ENCODE peak calls at places on chromosomes 2 and 18, in ten cellular contexts. K is PC-9, G is fibroblast of lung, U is tibial artery, D is ovary, C is brain microvascular endothelial cell, O is left lung, J is A549, E is heart right ventricle, R is uterus. P is an unnamed sample.

GRCh38 chr2:172848549-172848948 is 112.9 kb downstream of the RAPGEF4 start:
- DNase-seq in K (no peak), G (no peak), U (no peak), D (no peak), C (no peak), O (no peak), J (no peak), E (no peak), R (no peak), P (no peak)

GRCh38 chr2:168851674-168852320 is 38.4 kb downstream of the SPC25 start:
- DNase-seq in K (peak), G (peak), U (no peak), D (peak), C (peak), O (no peak), J (no peak), E (peak), R (no peak), P (no peak)

GRCh38 chr2:47653909-47654789 is 128.8 kb upstream of the MSH6 start:
- DNase-seq in K (peak), G (peak), U (no peak), D (peak), C (peak), O (no peak), J (no peak), E (no peak), R (peak), P (no peak)

GRCh38 chr2:128714285-128714684 is 395.6 kb upstream of the HS6ST1 start:
- DNase-seq in K (no peak), G (no peak), U (no peak), D (no peak), C (no peak), O (no peak), J (no peak), E (no peak), R (no peak), P (peak)

GRCh38 chr2:159134979-159135378 is 151.5 kb downstream of the WDSUB1 start:
- DNase-seq in K (no peak), G (no peak), U (no peak), D (no peak), C (no peak), O (no peak), J (no peak), E (no peak), R (no peak), P (no peak)

GRCh38 chr18:370753-371615 is 103.1 kb upstream of the THOC1 start:
- DNase-seq in K (no peak), G (no peak), U (no peak), D (no peak), C (no peak), O (no peak), J (no peak), E (no peak), R (no peak), P (no peak)

GRCh38 chr18:62128157-62128556 is 58.7 kb downstream of the PIGN start:
- DNase-seq in K (no peak), G (peak), U (no peak), D (no peak), C (peak), O (no peak), J (no peak), E (no peak), R (no peak), P (no peak)

GRCh38 chr2:112891333-112891950 is 19.5 kb upstream of the IL37 start:
- DNase-seq in K (peak), G (no peak), U (no peak), D (no peak), C (no peak), O (no peak), J (no peak), E (no peak), R (no peak), P (no peak)

GRCh38 chr2:174634130-174635014 is 36.8 kb upstream of the WIPF1 start:
- DNase-seq in K (no peak), G (no peak), U (no peak), D (no peak), C (no peak), O (no peak), J (no peak), E (no peak), R (no peak), P (no peak)

GRCh38 chr2:192195548-192196418 is 1.1 kb upstream of the TMEFF2 start:
- DNase-seq in K (no peak), G (peak), U (no peak), D (no peak), C (no peak), O (peak), J (peak), E (peak), R (peak), P (no peak)

GRCh38 chr2:60818272-60818671 is 62.2 kb downstream of the PAPOLG start:
- DNase-seq in K (no peak), G (no peak), U (no peak), D (no peak), C (no peak), O (no peak), J (no peak), E (no peak), R (no peak), P (peak)

GRCh38 chr2:36087344-36087743 is 268.2 kb upstream of the CRIM1 start:
- DNase-seq in K (no peak), G (no peak), U (no peak), D (no peak), C (no peak), O (no peak), J (no peak), E (no peak), R (no peak), P (no peak)
- H3K27ac ChIP-seq in K (no peak), G (no peak), U (no peak), D (no peak), C (no peak), O (no peak), J (no peak), E (no peak), R (no peak), P (no peak)

GRCh38 chr2:240023792-240024191 is 1.4 kb downstream of the NDUFA10 start:
- DNase-seq in K (no peak), G (no peak), U (no peak), D (no peak), C (no peak), O (no peak), J (no peak), E (no peak), R (no peak), P (no peak)
- TF ChIP-seq CTCF in K (no peak), G (no peak), U (no peak), D (no peak), C (no peak), O (no peak), J (no peak), E (no peak), R (no peak), P (no peak)

GRCh38 chr2:219358170-219359075 is 25.9 kb upstream of the RESP18 start:
- DNase-seq in K (no peak), G (no peak), U (no peak), D (no peak), C (no peak), O (peak), J (peak), E (no peak), R (no peak), P (no peak)
- H3K4me3 ChIP-seq in K (no peak), G (no peak), U (peak), D (no peak), C (no peak), O (no peak), J (peak), E (peak), R (no peak), P (peak)

GRCh38 chr2:226185613-226186211 is 613.9 kb downstream of the IRS1 start:
- DNase-seq in K (peak), G (peak), U (no peak), D (no peak), C (peak), O (no peak), J (peak), E (no peak), R (no peak), P (no peak)
- H3K27ac ChIP-seq in K (peak), G (peak), U (no peak), D (no peak), C (peak), O (peak), J (peak), E (peak), R (peak), P (no peak)

GRCh38 chr18:64244571-64244970 is 95.7 kb upstream of the LINC00305 start:
- DNase-seq in K (no peak), G (no peak), U (no peak), D (no peak), C (no peak), O (no peak), J (no peak), E (no peak), R (no peak), P (no peak)
- TF ChIP-seq CTCF in K (no peak), G (no peak), U (no peak), D (no peak), C (no peak), O (no peak), J (no peak), E (peak), R (no peak), P (no peak)

P was measured in coronary artery.